ENCODE peak calls at places on chromosomes 16 and 17, in ten cellular contexts. G is H9; S is WERI-Rb-1; M is RWPE1; N is dermis microvascular lymphatic vessel endothelial cell; O is fibroblast of the aortic adventitia; X is nucleus accumbens; J is activated naive CD4-positive, alpha-beta T cell; V is hypothalamus; F is stimulated activated CD8-positive, alpha-beta memory T cell treated with anti-CD3 and anti-CD28 coated beads, Interleukin-12 subunit alpha, Interleukin-12 subunit beta, amount 100 ng/mL, for 1 hour. E is an unnamed sample.

GRCh38 chr16:1102921-1103648 is 7.0 kb upstream of the C1QTNF8 start:
- DNase-seq in V (no peak), J (peak), M (peak), G (peak), N (no peak), F (peak), S (peak), O (no peak), X (no peak), E (peak)

GRCh38 chr17:67491009-67491677 is 114.1 kb downstream of the PITPNC1 start:
- DNase-seq in G (peak), F (no peak), X (peak), V (peak), M (peak), J (no peak), S (peak), N (no peak), O (peak), E (peak)

GRCh38 chr17:19705771-19706770 is 10.3 kb downstream of the SLC47A2 start:
- DNase-seq in J (no peak), G (peak), F (no peak), V (no peak), X (no peak), N (no peak), S (no peak), O (no peak), M (no peak), E (no peak)

GRCh38 chr16:65327346-65327745 is 205.5 kb upstream of the CDH11 start:
- DNase-seq in V (no peak), X (no peak), G (no peak), O (no peak), J (no peak), S (no peak), M (no peak), N (no peak), F (no peak), E (no peak)

GRCh38 chr16:24800586-24800985 is 45.2 kb upstream of the SLC5A11 start:
- DNase-seq in N (peak), J (no peak), S (peak), X (no peak), M (peak), V (no peak), O (peak), F (no peak), G (no peak), E (no peak)

GRCh38 chr17:2690165-2691068 is 21.1 kb downstream of the CLUH start:
- DNase-seq in J (no peak), G (peak), O (no peak), S (no peak), N (no peak), M (no peak), F (no peak), X (no peak), V (no peak), E (no peak)

GRCh38 chr16:3952342-3953131 is 72.0 kb upstream of the CREBBP start:
- DNase-seq in M (no peak), X (no peak), F (no peak), V (no peak), J (no peak), G (peak), O (peak), N (no peak), S (peak), E (no peak)

GRCh38 chr16:84278968-84279367 is 15.7 kb upstream of the WFDC1 start:
- DNase-seq in G (peak), J (no peak), V (peak), O (no peak), X (peak), S (peak), N (no peak), F (no peak), M (no peak), E (no peak)

GRCh38 chr17:10033982-10034381 is 128.9 kb upstream of the RCVRN start:
- DNase-seq in J (no peak), O (no peak), M (no peak), N (no peak), G (no peak), F (no peak), S (no peak), V (no peak), X (no peak), E (no peak)

GRCh38 chr16:22092143-22092933 is at the start of gene VWA3A:
- DNase-seq in X (no peak), G (peak), O (peak), J (no peak), V (no peak), F (no peak), S (no peak), M (no peak), N (no peak), E (peak)

GRCh38 chr16:22250522-22250921 is 44.4 kb downstream of the EEF2K start:
- DNase-seq in G (no peak), V (no peak), X (no peak), F (no peak), M (no peak), S (no peak), J (no peak), N (no peak), O (peak), E (no peak)

GRCh38 chr17:58084317-58084981 is 1.2 kb downstream of the DYNLL2 start:
- DNase-seq in V (no peak), M (peak), F (peak), J (peak), O (peak), X (no peak), N (peak), S (peak), G (peak), E (no peak)

GRCh38 chr16:75305364-75306101 is 54.1 kb upstream of the BCAR1 start:
- DNase-seq in X (no peak), G (no peak), J (peak), F (peak), V (no peak), O (peak), M (peak), S (peak), N (peak), E (peak)

GRCh38 chr17:68694791-68695485 is 93.8 kb upstream of the FAM20A start:
- DNase-seq in F (no peak), S (no peak), G (no peak), X (no peak), O (peak), N (no peak), V (no peak), M (no peak), J (no peak), E (no peak)